ENCODE peak calls at places on chromosomes 4 and X, in seven cellular contexts. A, P, W, O, D, M and T are unnamed samples.

GRCh38 chrX:25873196-25873595 is 264.9 kb upstream of the MAGEB18 start:
- DNase-seq in A (no peak), P (peak; percentile 81), W (no peak), O (no peak), D (peak; percentile 56), M (no peak), T (peak; percentile 19)

GRCh38 chrX:16920116-16920515 is 26.3 kb upstream of the REPS2 start:
- DNase-seq in A (peak; percentile 19), P (peak; percentile 76), W (no peak), O (no peak), D (no peak), M (no peak), T (no peak)

GRCh38 chr4:88822034-88822433 is 124.4 kb upstream of the NAP1L5 start:
- DNase-seq in A (no peak), P (no peak), W (no peak), O (no peak), D (no peak), M (no peak), T (no peak)

GRCh38 chr4:1192493-1193205 is 20.3 kb upstream of the SPON2 start:
- DNase-seq in A (peak; percentile 98), P (no peak), W (no peak), O (no peak), D (no peak), M (peak; percentile 20), T (no peak)

GRCh38 chr4:153418114-153418513 is 48.0 kb upstream of the TMEM131L start:
- DNase-seq in A (no peak), P (peak; percentile 21), W (peak; percentile 70), O (no peak), D (no peak), M (no peak), T (no peak)

GRCh38 chr4:122884504-122884903 is 37.9 kb downstream of the NUDT6 start:
- DNase-seq in A (no peak), P (no peak), W (no peak), O (no peak), D (no peak), M (no peak), T (no peak)

GRCh38 chr4:184769285-184769825 is 35.5 kb upstream of the CENPU start:
- DNase-seq in A (no peak), P (no peak), W (no peak), O (no peak), D (no peak), M (no peak), T (no peak)

GRCh38 chr4:16450031-16450430 is 223.8 kb upstream of the TAPT1 start:
- DNase-seq in A (no peak), P (no peak), W (no peak), O (no peak), D (no peak), M (no peak), T (no peak)

GRCh38 chrX:55057691-55058249 is 17.1 kb upstream of the PAGE2B start:
- DNase-seq in A (no peak), P (peak; percentile 62), W (peak; percentile 28), O (peak; percentile 69), D (peak; percentile 9), M (peak; percentile 33), T (no peak)

GRCh38 chr4:158162637-158163036 is 10.2 kb downstream of the GASK1B start:
- DNase-seq in A (no peak), P (no peak), W (peak; percentile 20), O (no peak), D (peak; percentile 58), M (peak; percentile 21), T (no peak)

GRCh38 chr4:150581611-150582010 is 340 bp upstream of the MAB21L2 start:
- DNase-seq in A (peak; percentile 94), P (peak; percentile 71), W (peak; percentile 94), O (peak; percentile 77), D (no peak), M (no peak), T (no peak)

GRCh38 chr4:6520978-6521377 is 48.6 kb upstream of the PPP2R2C start:
- DNase-seq in A (no peak), P (no peak), W (no peak), O (no peak), D (no peak), M (no peak), T (no peak)

GRCh38 chr4:6523251-6523650 is 50.8 kb upstream of the PPP2R2C start:
- DNase-seq in A (no peak), P (peak; percentile 10), W (peak; percentile 10), O (no peak), D (peak; percentile 24), M (peak; percentile 11), T (no peak)

GRCh38 chr4:6517171-6517570 is 44.8 kb upstream of the PPP2R2C start:
- DNase-seq in A (no peak), P (no peak), W (no peak), O (no peak), D (no peak), M (no peak), T (no peak)

GRCh38 chr4:6516762-6517161 is 44.3 kb upstream of the PPP2R2C start:
- DNase-seq in A (no peak), P (no peak), W (no peak), O (no peak), D (no peak), M (no peak), T (no peak)

DNA sequence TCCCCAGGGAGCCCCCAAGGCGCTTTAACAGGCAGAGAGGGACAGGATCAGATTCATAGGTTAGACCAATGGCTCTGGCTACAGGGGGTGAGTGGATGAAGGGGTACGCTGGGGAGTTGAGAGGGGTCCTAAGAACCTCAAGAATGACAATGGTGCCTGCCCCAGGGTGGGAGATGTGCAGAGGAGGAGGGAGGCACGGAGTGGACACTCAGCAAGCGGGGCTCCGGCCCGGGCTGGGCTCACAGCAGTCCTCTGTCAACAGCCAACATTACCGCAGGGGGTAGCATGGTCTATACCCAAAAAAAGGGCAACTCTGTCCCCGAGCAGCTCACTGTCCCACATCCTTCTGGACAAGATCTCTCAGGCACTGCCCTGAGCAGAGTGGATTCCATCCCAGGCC is 47.6 kb upstream of the PPP2R2C start:
- DNase-seq in A (no peak), P (no peak), W (no peak), O (no peak), D (no peak), M (no peak), T (no peak)
- TF ChIP-seq CTCF in A (no peak), P (no peak), W (no peak), O (no peak), D (no peak), M (no peak), T (no peak)

DNA sequence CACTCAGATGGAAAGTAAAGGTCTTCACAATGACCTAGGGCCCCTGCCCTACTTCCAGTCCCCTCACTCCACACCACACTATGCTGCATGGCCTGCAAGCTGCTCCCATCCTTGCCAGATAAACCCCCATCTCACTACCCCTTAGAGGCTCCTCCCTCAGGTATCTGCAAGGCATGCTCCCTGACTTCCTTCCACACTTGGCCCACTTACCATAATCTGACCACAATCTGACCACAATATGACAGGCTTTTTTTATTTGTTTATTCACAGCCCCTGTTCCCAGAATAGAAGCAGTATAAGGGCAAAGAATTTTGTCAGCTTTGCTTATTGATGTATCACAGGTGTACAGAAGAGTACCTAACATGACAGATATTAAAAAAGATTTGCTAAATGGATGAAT is 124.7 kb downstream of the CAMK2D start:
- DNase-seq in A (no peak), P (peak; percentile 61), W (peak; percentile 62), O (no peak), D (peak; percentile 53), M (no peak), T (no peak)
- H3K4me3 ChIP-seq in A (no peak overlapping the region), P (no peak overlapping the region), W (no peak overlapping the region), O (no peak overlapping the region), D (no peak overlapping the region), M (no peak overlapping the region), T (no peak overlapping the region)

GRCh38 chrX:121000589-121000988 is 15.0 kb upstream of the CT47A1 start:
- DNase-seq in A (no peak), P (peak; percentile 59), W (no peak), O (no peak), D (peak; percentile 33), M (peak; percentile 33), T (peak; percentile 77)
- TF ChIP-seq CTCF in A (peak; percentile 13), P (peak; percentile 40), W (no peak), O (no peak), D (peak; percentile 61), M (peak; percentile 43), T (peak; percentile 39)

GRCh38 chrX:19748898-19749680 is 138.3 kb downstream of the SH3KBP1 start:
- DNase-seq in A (no peak), P (no peak), W (no peak), O (no peak), D (no peak), M (no peak), T (no peak)

GRCh38 chrX:19744231-19744630 is 143.2 kb downstream of the SH3KBP1 start:
- DNase-seq in A (no peak), P (no peak), W (no peak), O (no peak), D (no peak), M (no peak), T (no peak)

GRCh38 chrX:19747672-19748610 is 139.5 kb downstream of the SH3KBP1 start:
- DNase-seq in A (no peak), P (no peak), W (no peak), O (peak; percentile 86), D (no peak), M (no peak), T (no peak)

GRCh38 chrX:19750028-19750786 is 137.2 kb downstream of the SH3KBP1 start:
- DNase-seq in A (no peak), P (no peak), W (no peak), O (no peak), D (no peak), M (peak; percentile 7), T (no peak)

GRCh38 chrX:19746919-19747671 is 140.3 kb downstream of the SH3KBP1 start:
- DNase-seq in A (no peak), P (no peak), W (no peak), O (no peak), D (no peak), M (no peak), T (no peak)
- H3K4me3 ChIP-seq in A (no peak overlapping the region), P (no peak overlapping the region), W (no peak overlapping the region), O (no peak overlapping the region), D (no peak overlapping the region), M (no peak overlapping the region), T (no peak overlapping the region)

GRCh38 chr4:173777421-173777820 is 247.4 kb upstream of the HAND2 start:
- DNase-seq in A (no peak), P (no peak), W (no peak), O (no peak), D (no peak), M (no peak), T (no peak)
- TF ChIP-seq CTCF in A (no peak), P (no peak), W (no peak), O (no peak), D (no peak), M (no peak), T (no peak)

GRCh38 chr4:105550641-105551040 is 1.8 kb upstream of the ARHGEF38 start:
- DNase-seq in A (peak; percentile 13), P (no peak), W (no peak), O (no peak), D (peak; percentile 64), M (peak; percentile 17), T (no peak)

GRCh38 chr4:105556175-105556574 is 3.8 kb downstream of the ARHGEF38 start:
- DNase-seq in A (no peak), P (no peak), W (no peak), O (no peak), D (no peak), M (no peak), T (no peak)

GRCh38 chr4:105548483-105548882 is 3.9 kb upstream of the ARHGEF38 start:
- DNase-seq in A (no peak), P (no peak), W (no peak), O (no peak), D (peak; percentile 84), M (peak; percentile 6), T (no peak)

GRCh38 chr4:105555409-105555808 is 3.0 kb downstream of the ARHGEF38 start:
- DNase-seq in A (no peak), P (no peak), W (no peak), O (no peak), D (no peak), M (no peak), T (no peak)

GRCh38 chr4:105551968-105552746 is at the start of gene ARHGEF38:
- DNase-seq in A (peak; percentile 0), P (no peak), W (peak; percentile 7), O (peak; percentile 79), D (peak; percentile 78), M (peak; percentile 10), T (peak; percentile 93)
- H3K4me3 ChIP-seq in A (no peak within 1 kb of the TSS), P (no peak within 1 kb of the TSS), W (no peak within 1 kb of the TSS), O (peak within 1 kb of the TSS; percentile 23), D (no peak within 1 kb of the TSS), M (no peak within 1 kb of the TSS), T (peak within 1 kb of the TSS; percentile 46)